ENCODE peak calls at places on chromosomes 2 and 18, in four cellular contexts. One of them, this sample, is unnamed.

GRCh38 chr2:145066795-145067194 is 546.9 kb upstream of the ZEB2 start:
- DNase-seq in AG04449: no peak
- DNase-seq in foreskin fibroblast: no peak
- DNase-seq in K562: no peak
- DNase-seq in this sample: no peak

GRCh38 chr2:26568076-26568890 is 72.9 kb downstream of the CIB4 start:
- DNase-seq in AG04449: no peak
- DNase-seq in foreskin fibroblast: no peak
- DNase-seq in K562: no peak
- DNase-seq in this sample: no peak

GRCh38 chr2:26583381-26583911 is 57.7 kb downstream of the CIB4 start:
- DNase-seq in AG04449: no peak
- DNase-seq in foreskin fibroblast: no peak
- DNase-seq in K562: no peak
- DNase-seq in this sample: no peak

GRCh38 chr18:73691118-73691517 is 456.5 kb downstream of the FBXO15 start:
- DNase-seq in AG04449: peak
- DNase-seq in foreskin fibroblast: peak
- DNase-seq in K562: no peak
- DNase-seq in this sample: no peak

GRCh38 chr2:45293182-45293581 is 283.9 kb upstream of the SIX2 start:
- DNase-seq in AG04449: peak
- DNase-seq in foreskin fibroblast: peak
- DNase-seq in K562: no peak
- DNase-seq in this sample: no peak

GRCh38 chr2:177118636-177119035 is 94.0 kb upstream of the HNRNPA3 start:
- DNase-seq in AG04449: no peak
- DNase-seq in foreskin fibroblast: no peak
- DNase-seq in K562: no peak
- DNase-seq in this sample: no peak

GRCh38 chr2:212863185-212863588 is 288.2 kb downstream of the IKZF2 start:
- DNase-seq in AG04449: no peak
- DNase-seq in foreskin fibroblast: no peak
- DNase-seq in K562: peak
- DNase-seq in this sample: no peak

GRCh38 chr18:1573732-1574131 is 669.1 kb downstream of the ADCYAP1 start:
- DNase-seq in AG04449: no peak
- DNase-seq in foreskin fibroblast: no peak
- DNase-seq in K562: no peak
- DNase-seq in this sample: no peak

GRCh38 chr18:79760881-79761280 is 36.9 kb upstream of the KCNG2 start:
- DNase-seq in AG04449: no peak
- DNase-seq in foreskin fibroblast: no peak
- DNase-seq in K562: no peak
- DNase-seq in this sample: no peak

GRCh38 chr2:218832520-218832919 is 917 bp upstream of the PRKAG3 start:
- DNase-seq in AG04449: no peak
- DNase-seq in foreskin fibroblast: peak
- DNase-seq in K562: no peak
- DNase-seq in this sample: no peak

GRCh38 chr2:153393518-153393917 is 85.0 kb downstream of the RPRM start:
- DNase-seq in AG04449: no peak
- DNase-seq in foreskin fibroblast: no peak
- DNase-seq in K562: no peak
- DNase-seq in this sample: no peak

GRCh38 chr2:68774569-68775271 is 40.1 kb downstream of the ARHGAP25 start:
- DNase-seq in AG04449: no peak
- DNase-seq in foreskin fibroblast: no peak
- DNase-seq in K562: peak
- DNase-seq in this sample: no peak

GRCh38 chr2:127118038-127118437 is 11.1 kb upstream of the BIN1 start:
- DNase-seq in AG04449: no peak
- DNase-seq in foreskin fibroblast: no peak
- DNase-seq in K562: no peak
- DNase-seq in this sample: no peak

GRCh38 chr2:55047677-55048299 is 2.5 kb downstream of the RTN4 start:
- DNase-seq in AG04449: no peak
- DNase-seq in foreskin fibroblast: no peak
- DNase-seq in K562: no peak
- DNase-seq in this sample: no peak

GRCh38 chr2:182301093-182301492 is 125.7 kb downstream of the PDE1A start:
- DNase-seq in AG04449: no peak
- DNase-seq in foreskin fibroblast: no peak
- DNase-seq in K562: no peak
- DNase-seq in this sample: no peak

GRCh38 chr18:49461602-49461977 is 1.1 kb upstream of the DYM start:
- DNase-seq in AG04449: no peak
- DNase-seq in foreskin fibroblast: no peak
- DNase-seq in K562: no peak
- DNase-seq in this sample: no peak
- H3K4me3 ChIP-seq in AG04449: no peak
- H3K4me3 ChIP-seq in foreskin fibroblast: no peak
- H3K4me3 ChIP-seq in K562: no peak
- H3K4me3 ChIP-seq in this sample: no peak

GRCh38 chr2:150909613-150910012 is 352.1 kb downstream of the RBM43 start:
- DNase-seq in AG04449: no peak
- DNase-seq in foreskin fibroblast: no peak
- DNase-seq in K562: no peak
- DNase-seq in this sample: no peak
- TF ChIP-seq CTCF in AG04449: no peak
- TF ChIP-seq CTCF in foreskin fibroblast: no peak
- TF ChIP-seq CTCF in K562: no peak
- TF ChIP-seq CTCF in this sample: no peak

DNA sequence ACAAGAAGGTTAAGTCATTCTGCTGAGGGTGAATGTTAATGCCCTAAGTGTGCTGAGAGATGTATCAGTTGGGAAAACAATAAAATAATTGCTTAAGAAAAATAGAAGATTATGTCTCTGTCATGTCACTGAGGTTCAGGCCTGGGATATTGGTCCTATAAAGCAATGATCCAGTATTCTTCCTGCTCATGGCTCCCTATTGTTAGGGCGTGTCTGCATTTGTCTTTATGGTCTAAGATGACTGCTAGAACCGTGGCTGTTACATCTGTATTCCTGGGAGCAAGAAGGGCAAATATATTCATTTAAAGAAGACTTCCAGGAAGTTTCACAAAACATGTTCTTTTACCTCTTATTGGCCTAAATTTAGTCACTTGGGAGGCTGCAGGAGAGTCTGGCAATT is 125.0 kb downstream of the KCNE4 start:
- DNase-seq in AG04449: no peak
- DNase-seq in foreskin fibroblast: no peak
- DNase-seq in K562: no peak
- DNase-seq in this sample: no peak
- H3K4me3 ChIP-seq in AG04449: no peak
- H3K4me3 ChIP-seq in foreskin fibroblast: no peak
- H3K4me3 ChIP-seq in K562: no peak
- H3K4me3 ChIP-seq in this sample: no peak

DNA sequence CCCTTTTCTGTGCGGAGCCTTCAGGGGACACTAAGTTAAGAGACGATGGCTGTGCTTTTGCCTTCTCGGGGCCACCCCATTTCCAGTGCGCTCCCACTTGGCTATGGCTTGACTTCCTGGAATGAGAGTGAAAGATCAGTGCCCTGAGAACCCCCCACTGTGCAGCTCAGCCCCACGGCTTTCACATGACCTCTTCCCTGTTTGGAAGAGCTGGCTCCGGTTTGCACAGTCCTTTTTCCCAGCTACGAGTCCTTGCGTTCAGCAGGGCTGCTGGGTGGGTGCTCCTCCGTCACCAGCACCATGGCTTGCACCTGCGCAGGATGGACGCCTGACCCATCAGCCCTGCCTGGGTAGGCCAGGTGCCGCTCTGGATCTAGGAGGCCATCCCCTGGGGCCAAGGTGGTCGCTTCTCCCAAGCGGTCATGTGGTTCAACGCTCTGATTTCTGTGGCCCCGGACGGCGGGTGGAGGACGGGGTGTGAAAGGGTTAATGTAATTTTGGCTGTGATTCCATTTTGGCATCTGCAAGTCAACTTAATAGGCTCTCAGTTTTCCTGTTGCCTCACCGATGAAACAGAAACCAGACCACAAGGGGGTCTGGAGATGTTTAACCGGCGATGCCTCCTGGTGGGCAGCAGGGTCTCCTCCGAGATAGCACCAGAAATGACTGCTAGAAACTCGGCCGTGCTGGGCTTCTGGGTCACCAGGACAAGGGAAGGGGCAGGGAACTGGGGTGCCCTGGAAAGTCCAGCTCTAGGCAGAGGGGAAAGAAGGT is 113.1 kb upstream of the HAAO start:
- DNase-seq in AG04449: no peak
- DNase-seq in foreskin fibroblast: no peak
- DNase-seq in K562: no peak
- DNase-seq in this sample: no peak
- TF ChIP-seq CTCF in AG04449: peak
- TF ChIP-seq CTCF in foreskin fibroblast: peak
- TF ChIP-seq CTCF in K562: no peak
- TF ChIP-seq CTCF in this sample: peak

DNA sequence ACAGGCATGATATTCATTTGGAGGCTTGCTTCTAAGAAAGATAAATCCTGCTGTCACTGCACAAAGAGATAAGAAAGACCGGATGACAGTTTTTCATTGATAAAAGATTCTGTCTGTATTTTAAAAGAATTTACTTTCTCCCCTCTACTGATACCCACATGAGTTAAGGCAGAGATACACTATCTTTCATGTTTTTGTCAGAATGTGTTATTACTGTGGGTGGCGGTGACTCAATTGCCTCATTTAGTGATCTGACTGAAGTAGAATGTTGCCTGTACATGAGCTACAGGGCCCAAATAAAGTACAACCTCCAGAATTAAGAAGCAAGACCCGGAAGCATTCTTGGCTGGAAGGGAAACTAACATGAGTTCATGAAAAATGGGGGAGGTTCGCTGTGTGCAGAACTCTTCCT is 480.0 kb downstream of the SLC4A3 start:
- DNase-seq in AG04449: no peak
- DNase-seq in foreskin fibroblast: no peak
- DNase-seq in K562: no peak
- DNase-seq in this sample: no peak
- H3K4me3 ChIP-seq in AG04449: no peak
- H3K4me3 ChIP-seq in foreskin fibroblast: no peak
- H3K4me3 ChIP-seq in K562: no peak
- H3K4me3 ChIP-seq in this sample: no peak

GRCh38 chr2:81894451-81894990 is 1590.0 kb upstream of the LRRTM1 start:
- DNase-seq in AG04449: no peak
- DNase-seq in foreskin fibroblast: no peak
- DNase-seq in K562: no peak
- DNase-seq in this sample: no peak
- TF ChIP-seq CTCF in AG04449: no peak
- TF ChIP-seq CTCF in foreskin fibroblast: no peak
- TF ChIP-seq CTCF in K562: no peak
- TF ChIP-seq CTCF in this sample: no peak

GRCh38 chr18:77093067-77093430 is 39.5 kb downstream of the MBP start:
- DNase-seq in AG04449: no peak
- DNase-seq in foreskin fibroblast: no peak
- DNase-seq in K562: no peak
- DNase-seq in this sample: no peak
- H3K4me3 ChIP-seq in AG04449: no peak
- H3K4me3 ChIP-seq in foreskin fibroblast: no peak
- H3K4me3 ChIP-seq in K562: no peak
- H3K4me3 ChIP-seq in this sample: no peak